ENCODE peak calls at places on chromosome 1, in five cellular contexts. K, G, X, N and W are unnamed samples.
A peak's percentile ranks its signal among the peaks of the same experiment; 100 is the strongest.

GRCh38 chr1:195082183-195082582 is 1526.1 kb downstream of the KCNT2 start:
- DNase-seq in K (no peak), X (no peak), N (no peak), G (no peak), W (no peak)

GRCh38 chr1:27971674-27972073 is 11.9 kb downstream of the XKR8 start:
- DNase-seq in G (no peak), N (peak; percentile 21), K (no peak), X (no peak), W (peak; percentile 49)

GRCh38 chr1:235063068-235063765 is 65.4 kb downstream of the TOMM20 start:
- DNase-seq in X (no peak), K (no peak), N (no peak), G (peak; percentile 75), W (no peak)

GRCh38 chr1:235763962-235764361 is 102.7 kb downstream of the LYST start:
- DNase-seq in X (peak; percentile 32), G (no peak), N (no peak), K (no peak), W (no peak)

GRCh38 chr1:11383553-11384169 is 95.3 kb upstream of the DISP3 start:
- DNase-seq in G (peak; percentile 78), X (no peak), K (no peak), N (no peak), W (no peak)

GRCh38 chr1:243230914-243231313 is 24.2 kb downstream of the CEP170 start:
- DNase-seq in N (no peak), K (no peak), G (peak; percentile 35), X (no peak), W (no peak)

GRCh38 chr1:226664413-226665101 is 74.5 kb downstream of the ITPKB start:
- DNase-seq in N (no peak), K (peak; percentile 66), G (no peak), X (no peak), W (no peak)

GRCh38 chr1:214453109-214453722 is 98.2 kb downstream of the PTPN14 start:
- DNase-seq in N (no peak), K (no peak), G (no peak), X (no peak), W (no peak)

GRCh38 chr1:226816585-226816984 is 53.8 kb upstream of the PSEN2 start:
- DNase-seq in G (no peak), N (no peak), X (no peak), K (no peak), W (no peak)